ENCODE peak calls at places on chromosomes 13 and 19, in eight cellular contexts. V is CD4-positive, CD25-positive, alpha-beta regulatory T cell; E is stimulated activated CD4-positive, alpha-beta T cell treated with anti-CD3 and anti-CD28 coated beads, Interleukin-1b, Interleukin-23, amount 100 ng/mL, for 24 hours; P is stimulated activated CD8-positive, alpha-beta memory T cell treated with anti-CD3 and anti-CD28 coated beads, Interleukin-12 subunit alpha, Interleukin-12 subunit beta, amount 100 ng/mL, for 4 hours; K is omental fat pad; J is fibroblast of pulmonary artery; A is Peyer's patch; Z is astrocyte of the hippocampus. C is an unnamed sample.

GRCh38 chr19:49895566-49896297 is 955 bp downstream of the IL4I1 start:
- DNase-seq in V (no peak), E (peak), P (no peak), K (no peak), J (no peak), A (no peak), Z (no peak), C (no peak)

GRCh38 chr13:74015137-74015536 is 119.1 kb downstream of the KLF12 start:
- DNase-seq in V (peak), E (no peak), P (no peak), K (no peak), J (peak), A (no peak), Z (no peak), C (peak)

GRCh38 chr19:2101417-2102335 is 5.0 kb downstream of the IZUMO4 start:
- DNase-seq in V (no peak), E (no peak), P (no peak), K (no peak), J (no peak), A (no peak), Z (no peak), C (no peak)

GRCh38 chr13:93416943-93417342 is 190.3 kb downstream of the GPC6 start:
- DNase-seq in V (no peak), E (no peak), P (no peak), K (no peak), J (no peak), A (no peak), Z (no peak), C (no peak)

GRCh38 chr19:13228561-13228960 is 78.3 kb downstream of the IER2 start:
- DNase-seq in V (no peak), E (no peak), P (no peak), K (no peak), J (no peak), A (no peak), Z (no peak), C (no peak)

GRCh38 chr13:90445179-90445578 is 902.3 kb upstream of the MIR17HG start:
- DNase-seq in V (no peak), E (no peak), P (no peak), K (no peak), J (peak), A (no peak), Z (peak), C (no peak)

GRCh38 chr13:66415444-66415843 is 814.7 kb downstream of the PCDH9 start:
- DNase-seq in V (no peak), E (no peak), P (no peak), K (no peak), J (no peak), A (no peak), Z (no peak), C (no peak)

GRCh38 chr19:14214580-14214979 is 8.6 kb upstream of the ADGRL1 start:
- DNase-seq in V (no peak), E (no peak), P (no peak), K (no peak), J (no peak), A (no peak), Z (no peak), C (no peak)

GRCh38 chr19:10617409-10618121 is 7.8 kb upstream of the SLC44A2 start:
- DNase-seq in V (no peak), E (no peak), P (no peak), K (no peak), J (peak), A (no peak), Z (peak), C (no peak)

GRCh38 chr19:18107235-18108083 is 9.9 kb downstream of the MAST3 start:
- DNase-seq in V (no peak), E (no peak), P (no peak), K (no peak), J (no peak), A (peak), Z (no peak), C (no peak)

GRCh38 chr19:34711890-34712289 is 22.2 kb upstream of the ZNF181 start:
- DNase-seq in V (no peak), E (no peak), P (no peak), K (no peak), J (no peak), A (no peak), Z (no peak), C (no peak)

GRCh38 chr13:25660996-25661395 is 289.2 kb downstream of the ATP8A2 start:
- DNase-seq in V (no peak), E (no peak), P (no peak), K (no peak), J (no peak), A (no peak), Z (no peak), C (no peak)

GRCh38 chr13:23744315-23744714 is 144.9 kb downstream of the MIPEP start:
- DNase-seq in V (no peak), E (no peak), P (no peak), K (no peak), J (no peak), A (no peak), Z (no peak), C (no peak)

GRCh38 chr13:51815848-51816247 is 11.9 kb upstream of the DHRS12 start:
- DNase-seq in V (no peak), E (no peak), P (no peak), K (no peak), J (no peak), A (no peak), Z (no peak), C (no peak)

GRCh38 chr13:48334534-48335127 is 31.1 kb downstream of the RB1 start:
- DNase-seq in V (peak), E (no peak), P (no peak), K (no peak), J (peak), A (no peak), Z (peak), C (no peak)

C was measured in CMK.